ENCODE peak calls at places on chromosomes 6 and 20, in six cellular contexts. One of them, this sample, is unnamed.

GRCh38 chr20:33803921-33804337 is 7.2 kb upstream of the CHMP4B start:
- DNase-seq in left cardiac atrium: no peak
- DNase-seq in sigmoid colon: no peak
- DNase-seq in activated CD4-positive, alpha-beta T cell treated with anti-CD3 and anti-CD28 coated beads, Interleukin-2, amount 10 ng/mL, durations not matched to agents 7 days and 5 days: no peak
- DNase-seq in fibroblast of villous mesenchyme: peak
- DNase-seq in anterior cingulate cortex: no peak
- DNase-seq in this sample: peak

GRCh38 chr20:3250091-3250504 is 11.1 kb upstream of the SLC4A11 start:
- DNase-seq in anterior cingulate cortex: no peak
- DNase-seq in sigmoid colon: no peak
- DNase-seq in left cardiac atrium: no peak
- DNase-seq in activated CD4-positive, alpha-beta T cell treated with anti-CD3 and anti-CD28 coated beads, Interleukin-2, amount 10 ng/mL, durations not matched to agents 7 days and 5 days: no peak
- DNase-seq in fibroblast of villous mesenchyme: no peak
- DNase-seq in this sample: no peak

GRCh38 chr20:3560578-3560977 is 89.8 kb downstream of the ATRN start:
- DNase-seq in activated CD4-positive, alpha-beta T cell treated with anti-CD3 and anti-CD28 coated beads, Interleukin-2, amount 10 ng/mL, durations not matched to agents 7 days and 5 days: no peak
- DNase-seq in left cardiac atrium: no peak
- DNase-seq in anterior cingulate cortex: no peak
- DNase-seq in sigmoid colon: no peak
- DNase-seq in fibroblast of villous mesenchyme: no peak
- DNase-seq in this sample: no peak

GRCh38 chr20:34388678-34389077 is 25.6 kb downstream of the ITCH start:
- DNase-seq in anterior cingulate cortex: no peak
- DNase-seq in fibroblast of villous mesenchyme: no peak
- DNase-seq in activated CD4-positive, alpha-beta T cell treated with anti-CD3 and anti-CD28 coated beads, Interleukin-2, amount 10 ng/mL, durations not matched to agents 7 days and 5 days: no peak
- DNase-seq in left cardiac atrium: no peak
- DNase-seq in sigmoid colon: no peak
- DNase-seq in this sample: no peak

GRCh38 chr6:3252369-3252768 is 6.4 kb upstream of the PSMG4 start:
- DNase-seq in sigmoid colon: peak
- DNase-seq in anterior cingulate cortex: no peak
- DNase-seq in activated CD4-positive, alpha-beta T cell treated with anti-CD3 and anti-CD28 coated beads, Interleukin-2, amount 10 ng/mL, durations not matched to agents 7 days and 5 days: no peak
- DNase-seq in fibroblast of villous mesenchyme: peak
- DNase-seq in left cardiac atrium: no peak
- DNase-seq in this sample: no peak

GRCh38 chr6:120363429-120363828 is 970.9 kb downstream of the TBC1D32 start:
- DNase-seq in sigmoid colon: no peak
- DNase-seq in anterior cingulate cortex: no peak
- DNase-seq in activated CD4-positive, alpha-beta T cell treated with anti-CD3 and anti-CD28 coated beads, Interleukin-2, amount 10 ng/mL, durations not matched to agents 7 days and 5 days: no peak
- DNase-seq in left cardiac atrium: no peak
- DNase-seq in fibroblast of villous mesenchyme: no peak
- DNase-seq in this sample: no peak

GRCh38 chr6:141658721-141659120 is 474.0 kb upstream of the GJE1 start:
- DNase-seq in left cardiac atrium: no peak
- DNase-seq in fibroblast of villous mesenchyme: no peak
- DNase-seq in anterior cingulate cortex: no peak
- DNase-seq in activated CD4-positive, alpha-beta T cell treated with anti-CD3 and anti-CD28 coated beads, Interleukin-2, amount 10 ng/mL, durations not matched to agents 7 days and 5 days: no peak
- DNase-seq in sigmoid colon: no peak
- DNase-seq in this sample: no peak

GRCh38 chr6:161463061-161463460 is 189.2 kb upstream of the AGPAT4 start:
- DNase-seq in anterior cingulate cortex: no peak
- DNase-seq in left cardiac atrium: no peak
- DNase-seq in sigmoid colon: no peak
- DNase-seq in fibroblast of villous mesenchyme: no peak
- DNase-seq in activated CD4-positive, alpha-beta T cell treated with anti-CD3 and anti-CD28 coated beads, Interleukin-2, amount 10 ng/mL, durations not matched to agents 7 days and 5 days: no peak
- DNase-seq in this sample: no peak

GRCh38 chr6:165832471-165832836 is 169.4 kb upstream of the PDE10A start:
- DNase-seq in activated CD4-positive, alpha-beta T cell treated with anti-CD3 and anti-CD28 coated beads, Interleukin-2, amount 10 ng/mL, durations not matched to agents 7 days and 5 days: no peak
- DNase-seq in fibroblast of villous mesenchyme: no peak
- DNase-seq in sigmoid colon: no peak
- DNase-seq in anterior cingulate cortex: no peak
- DNase-seq in left cardiac atrium: no peak
- DNase-seq in this sample: no peak

GRCh38 chr20:40606660-40607059 is 82.4 kb downstream of the MAFB start:
- DNase-seq in sigmoid colon: no peak
- DNase-seq in anterior cingulate cortex: no peak
- DNase-seq in left cardiac atrium: no peak
- DNase-seq in fibroblast of villous mesenchyme: no peak
- DNase-seq in activated CD4-positive, alpha-beta T cell treated with anti-CD3 and anti-CD28 coated beads, Interleukin-2, amount 10 ng/mL, durations not matched to agents 7 days and 5 days: no peak
- DNase-seq in this sample: no peak

GRCh38 chr6:40506956-40507355 is 80.2 kb downstream of the LRFN2 start:
- DNase-seq in fibroblast of villous mesenchyme: no peak
- DNase-seq in sigmoid colon: no peak
- DNase-seq in anterior cingulate cortex: no peak
- DNase-seq in left cardiac atrium: no peak
- DNase-seq in activated CD4-positive, alpha-beta T cell treated with anti-CD3 and anti-CD28 coated beads, Interleukin-2, amount 10 ng/mL, durations not matched to agents 7 days and 5 days: no peak
- DNase-seq in this sample: no peak

GRCh38 chr20:3071610-3072529 is at the start of gene OXT:
- DNase-seq in anterior cingulate cortex: no peak
- DNase-seq in activated CD4-positive, alpha-beta T cell treated with anti-CD3 and anti-CD28 coated beads, Interleukin-2, amount 10 ng/mL, durations not matched to agents 7 days and 5 days: peak
- DNase-seq in left cardiac atrium: peak
- DNase-seq in fibroblast of villous mesenchyme: no peak
- DNase-seq in sigmoid colon: no peak
- DNase-seq in this sample: no peak

This sample was measured in fibroblast of pulmonary artery.